ENCODE peak calls at places on chromosomes 5 and 9, in four cellular contexts. One of them, this sample, is unnamed.

GRCh38 chr5:160192424-160192823 is 36.9 kb upstream of the FABP6 start:
- DNase-seq in mesendoderm: no peak
- DNase-seq in IMR-90: no peak
- DNase-seq in H9: no peak
- DNase-seq in this sample: no peak

GRCh38 chr5:23071682-23072081 is 218.5 kb upstream of the CDH12 start:
- DNase-seq in mesendoderm: no peak
- DNase-seq in IMR-90: no peak
- DNase-seq in H9: no peak
- DNase-seq in this sample: no peak

GRCh38 chr9:120563044-120563443 is 16.9 kb downstream of the CDK5RAP2 start:
- DNase-seq in mesendoderm: no peak
- DNase-seq in IMR-90: no peak
- DNase-seq in H9: no peak
- DNase-seq in this sample: no peak

GRCh38 chr5:64977779-64978178 is 209.0 kb downstream of the CWC27 start:
- DNase-seq in mesendoderm: no peak
- DNase-seq in IMR-90: peak; percentile 26
- DNase-seq in H9: no peak
- DNase-seq in this sample: no peak

GRCh38 chr5:159017787-159018186 is 81.9 kb downstream of the EBF1 start:
- DNase-seq in mesendoderm: peak; percentile 37
- DNase-seq in IMR-90: peak; percentile 75
- DNase-seq in H9: peak; percentile 66
- DNase-seq in this sample: peak; percentile 21

GRCh38 chr5:92552206-92553160 is 1028.5 kb downstream of the NR2F1-AS1 start:
- DNase-seq in mesendoderm: no peak
- DNase-seq in IMR-90: peak; percentile 99
- DNase-seq in H9: no peak
- DNase-seq in this sample: no peak

GRCh38 chr5:141889282-141889871 is 11.2 kb upstream of the PCDH1 start:
- DNase-seq in mesendoderm: no peak
- DNase-seq in IMR-90: no peak
- DNase-seq in H9: no peak
- DNase-seq in this sample: no peak

GRCh38 chr5:117131048-117131679 is 556.5 kb upstream of the SEMA6A start:
- DNase-seq in mesendoderm: no peak
- DNase-seq in IMR-90: no peak
- DNase-seq in H9: no peak
- DNase-seq in this sample: no peak

GRCh38 chr5:15601274-15601673 is 101.3 kb downstream of the FBXL7 start:
- DNase-seq in mesendoderm: peak; percentile 38
- DNase-seq in IMR-90: peak; percentile 13
- DNase-seq in H9: no peak
- DNase-seq in this sample: no peak

GRCh38 chr5:99102073-99102697 is 173.4 kb upstream of the CHD1 start:
- DNase-seq in mesendoderm: peak; percentile 57
- DNase-seq in IMR-90: no peak
- DNase-seq in H9: no peak
- DNase-seq in this sample: no peak

GRCh38 chr5:102152906-102153787 is 142.9 kb downstream of the SLCO4C1 start:
- DNase-seq in mesendoderm: peak; percentile 66
- DNase-seq in IMR-90: no peak
- DNase-seq in H9: no peak
- DNase-seq in this sample: no peak

GRCh38 chr5:45410304-45410995 is 285.7 kb downstream of the HCN1 start:
- DNase-seq in mesendoderm: peak; percentile 8
- DNase-seq in IMR-90: peak; percentile 5
- DNase-seq in H9: no peak
- DNase-seq in this sample: no peak

GRCh38 chr5:123474238-123474637 is 37.7 kb upstream of the CSNK1G3 start:
- DNase-seq in mesendoderm: no peak
- DNase-seq in IMR-90: no peak
- DNase-seq in H9: no peak
- DNase-seq in this sample: no peak

GRCh38 chr5:64972591-64972990 is 203.9 kb downstream of the CWC27 start:
- DNase-seq in mesendoderm: no peak
- DNase-seq in IMR-90: peak; percentile 26
- DNase-seq in H9: no peak
- DNase-seq in this sample: no peak

GRCh38 chr5:106964102-106964501 is 706.6 kb downstream of the EFNA5 start:
- DNase-seq in mesendoderm: no peak
- DNase-seq in IMR-90: no peak
- DNase-seq in H9: no peak
- DNase-seq in this sample: no peak

GRCh38 chr5:38871790-38872551 is 26.2 kb downstream of the OSMR start:
- DNase-seq in mesendoderm: peak; percentile 61
- DNase-seq in IMR-90: peak; percentile 100
- DNase-seq in H9: no peak
- DNase-seq in this sample: no peak

GRCh38 chr9:125755340-125755739 is 8.2 kb downstream of the PBX3 start:
- DNase-seq in mesendoderm: peak; percentile 50
- DNase-seq in IMR-90: no peak
- DNase-seq in H9: no peak
- DNase-seq in this sample: no peak

GRCh38 chr9:125752070-125752628 is 5.0 kb downstream of the PBX3 start:
- DNase-seq in mesendoderm: peak; percentile 37
- DNase-seq in IMR-90: no peak
- DNase-seq in H9: no peak
- DNase-seq in this sample: no peak

GRCh38 chr9:125756499-125756898 is 9.3 kb downstream of the PBX3 start:
- DNase-seq in mesendoderm: no peak
- DNase-seq in IMR-90: no peak
- DNase-seq in H9: no peak
- DNase-seq in this sample: no peak

GRCh38 chr9:125750656-125751035 is 3.5 kb downstream of the PBX3 start:
- DNase-seq in mesendoderm: peak; percentile 71
- DNase-seq in IMR-90: no peak
- DNase-seq in H9: no peak
- DNase-seq in this sample: no peak

GRCh38 chr9:125754096-125754495 is 6.9 kb downstream of the PBX3 start:
- DNase-seq in mesendoderm: peak; percentile 26
- DNase-seq in IMR-90: no peak
- DNase-seq in H9: no peak
- DNase-seq in this sample: no peak
- H3K56ac ChIP-seq in mesendoderm: no peak overlapping the region
- H3K56ac ChIP-seq in IMR-90: no peak overlapping the region
- H3K56ac ChIP-seq in H9: no peak overlapping the region
- H3K56ac ChIP-seq in this sample: no peak overlapping the region

GRCh38 chr9:134781895-134782294 is 98.7 kb upstream of the FCN2 start:
- DNase-seq in mesendoderm: no peak
- DNase-seq in IMR-90: no peak
- DNase-seq in H9: peak; percentile 59
- DNase-seq in this sample: peak; percentile 75

GRCh38 chr9:134784612-134785305 is 95.9 kb upstream of the FCN2 start:
- DNase-seq in mesendoderm: no peak
- DNase-seq in IMR-90: no peak
- DNase-seq in H9: no peak
- DNase-seq in this sample: no peak

GRCh38 chr9:134783699-134784039 is 96.9 kb upstream of the FCN2 start:
- DNase-seq in mesendoderm: no peak
- DNase-seq in IMR-90: no peak
- DNase-seq in H9: no peak
- DNase-seq in this sample: no peak

GRCh38 chr9:134785325-134786108 is 95.1 kb upstream of the FCN2 start:
- DNase-seq in mesendoderm: no peak
- DNase-seq in IMR-90: no peak
- DNase-seq in H9: no peak
- DNase-seq in this sample: no peak

GRCh38 chr9:134782921-134783698 is 97.5 kb upstream of the FCN2 start:
- DNase-seq in mesendoderm: no peak
- DNase-seq in IMR-90: no peak
- DNase-seq in H9: no peak
- DNase-seq in this sample: peak; percentile 42
- H3K56ac ChIP-seq in mesendoderm: no peak overlapping the region
- H3K56ac ChIP-seq in IMR-90: no peak overlapping the region
- H3K56ac ChIP-seq in H9: no peak overlapping the region
- H3K56ac ChIP-seq in this sample: no peak overlapping the region

GRCh38 chr5:17373406-17374110 is 124.5 kb upstream of the TAF11L2 start:
- DNase-seq in mesendoderm: no peak
- DNase-seq in IMR-90: no peak
- DNase-seq in H9: no peak
- DNase-seq in this sample: no peak
- H3K56ac ChIP-seq in mesendoderm: no peak overlapping the region
- H3K56ac ChIP-seq in IMR-90: no peak overlapping the region
- H3K56ac ChIP-seq in H9: no peak overlapping the region
- H3K56ac ChIP-seq in this sample: no peak overlapping the region

GRCh38 chr9:129079829-129080228 is 1.1 kb upstream of the DOLPP1 start:
- DNase-seq in mesendoderm: no peak
- DNase-seq in IMR-90: no peak
- DNase-seq in H9: no peak
- DNase-seq in this sample: no peak

GRCh38 chr9:129075996-129076639 is 4.8 kb upstream of the DOLPP1 start:
- DNase-seq in mesendoderm: no peak
- DNase-seq in IMR-90: no peak
- DNase-seq in H9: no peak
- DNase-seq in this sample: no peak

GRCh38 chr9:129078691-129079503 is 2.0 kb upstream of the DOLPP1 start:
- DNase-seq in mesendoderm: peak; percentile 27
- DNase-seq in IMR-90: no peak
- DNase-seq in H9: no peak
- DNase-seq in this sample: no peak

GRCh38 chr9:129076640-129077037 is 4.3 kb upstream of the DOLPP1 start:
- DNase-seq in mesendoderm: no peak
- DNase-seq in IMR-90: no peak
- DNase-seq in H9: no peak
- DNase-seq in this sample: no peak

GRCh38 chr9:129077236-129077635 is 3.7 kb upstream of the DOLPP1 start:
- DNase-seq in mesendoderm: no peak
- DNase-seq in IMR-90: no peak
- DNase-seq in H9: no peak
- DNase-seq in this sample: no peak
- H3K56ac ChIP-seq in mesendoderm: no peak overlapping the region
- H3K56ac ChIP-seq in IMR-90: no peak overlapping the region
- H3K56ac ChIP-seq in H9: no peak overlapping the region
- H3K56ac ChIP-seq in this sample: no peak overlapping the region

GRCh38 chr9:105964171-105964570 is 269.8 kb downstream of the TMEM38B start:
- DNase-seq in mesendoderm: no peak
- DNase-seq in IMR-90: no peak
- DNase-seq in H9: no peak
- DNase-seq in this sample: no peak
- H3K56ac ChIP-seq in mesendoderm: no peak overlapping the region
- H3K56ac ChIP-seq in IMR-90: no peak overlapping the region
- H3K56ac ChIP-seq in H9: no peak overlapping the region
- H3K56ac ChIP-seq in this sample: no peak overlapping the region

This sample was measured in H1.